ENCODE peak calls at places on chromosome 12, in ten cellular contexts. L, K, B, U, F, Y, O, I, W and D are unnamed samples.

GRCh38 chr12:98869886-98870285 is 224.8 kb downstream of the APAF1 start:
- DNase-seq in L (no peak), K (no peak), B (no peak), U (no peak), F (no peak), Y (no peak), O (no peak), I (no peak), W (no peak), D (no peak)

GRCh38 chr12:86376052-86376451 is 119.9 kb upstream of the MGAT4C start:
- DNase-seq in L (no peak), K (peak), B (peak), U (peak), F (no peak), Y (peak), O (no peak), I (no peak), W (no peak), D (no peak)

GRCh38 chr12:38515912-38516311 is 199.3 kb downstream of the ALG10B start:
- DNase-seq in L (no peak), K (no peak), B (no peak), U (no peak), F (no peak), Y (no peak), O (no peak), I (no peak), W (no peak), D (no peak)

GRCh38 chr12:108756421-108756820 is 25.1 kb upstream of the CORO1C start:
- DNase-seq in L (no peak), K (no peak), B (no peak), U (no peak), F (no peak), Y (no peak), O (no peak), I (no peak), W (no peak), D (no peak)

GRCh38 chr12:106840217-106840616 is 65.7 kb downstream of the RIC8B start:
- DNase-seq in L (no peak), K (peak), B (peak), U (no peak), F (no peak), Y (no peak), O (no peak), I (no peak), W (no peak), D (no peak)

GRCh38 chr12:25155031-25155576 is 39.9 kb downstream of the DNAI7 start:
- DNase-seq in L (no peak), K (peak), B (peak), U (peak), F (no peak), Y (no peak), O (peak), I (no peak), W (no peak), D (no peak)

GRCh38 chr12:116563262-116563661 is 4.1 kb downstream of the MAP1LC3B2 start:
- DNase-seq in L (no peak), K (no peak), B (no peak), U (no peak), F (no peak), Y (no peak), O (no peak), I (no peak), W (no peak), D (no peak)

GRCh38 chr12:42119085-42119633 is 25.5 kb downstream of the GXYLT1 start:
- DNase-seq in L (no peak), K (no peak), B (no peak), U (no peak), F (no peak), Y (no peak), O (peak), I (no peak), W (no peak), D (no peak)

GRCh38 chr12:14880890-14881453 is 4.7 kb downstream of the MGP start:
- DNase-seq in L (no peak), K (no peak), B (no peak), U (no peak), F (no peak), Y (no peak), O (no peak), I (no peak), W (no peak), D (no peak)

GRCh38 chr12:53952871-53953734 is 1.6 kb upstream of the HOXC12 start:
- DNase-seq in L (no peak), K (peak), B (peak), U (peak), F (no peak), Y (no peak), O (no peak), I (no peak), W (no peak), D (no peak)

GRCh38 chr12:106601031-106601430 is 18.2 kb downstream of the RFX4 start:
- DNase-seq in L (no peak), K (peak), B (peak), U (no peak), F (no peak), Y (no peak), O (no peak), I (no peak), W (no peak), D (no peak)

GRCh38 chr12:106051853-106052531 is 86.8 kb downstream of the NUAK1 start:
- DNase-seq in L (no peak), K (no peak), B (no peak), U (no peak), F (no peak), Y (no peak), O (no peak), I (no peak), W (no peak), D (no peak)

GRCh38 chr12:88546851-88547250 is 33.4 kb downstream of the KITLG start:
- DNase-seq in L (no peak), K (no peak), B (no peak), U (no peak), F (no peak), Y (no peak), O (no peak), I (no peak), W (no peak), D (no peak)

GRCh38 chr12:131137009-131137835 is 183.5 kb downstream of the ADGRD1 start:
- DNase-seq in L (no peak), K (no peak), B (no peak), U (no peak), F (no peak), Y (no peak), O (no peak), I (no peak), W (no peak), D (no peak)

GRCh38 chr12:106445981-106446380 is 88.4 kb downstream of the POLR3B start:
- DNase-seq in L (no peak), K (no peak), B (no peak), U (no peak), F (no peak), Y (no peak), O (no peak), I (no peak), W (no peak), D (no peak)

GRCh38 chr12:15928345-15928744 is 17.2 kb downstream of the DERA start:
- DNase-seq in L (no peak), K (no peak), B (no peak), U (no peak), F (no peak), Y (no peak), O (peak), I (no peak), W (no peak), D (no peak)

GRCh38 chr12:47554046-47554653 is 151.7 kb downstream of the RPAP3 start:
- DNase-seq in L (no peak), K (no peak), B (no peak), U (no peak), F (no peak), Y (no peak), O (no peak), I (no peak), W (no peak), D (no peak)

GRCh38 chr12:58161773-58162172 is 220.4 kb downstream of the ATP23 start:
- DNase-seq in L (no peak), K (no peak), B (no peak), U (no peak), F (no peak), Y (no peak), O (no peak), I (no peak), W (no peak), D (no peak)

GRCh38 chr12:11969437-11970154 is 101.1 kb upstream of the BCL2L14 start:
- DNase-seq in L (no peak), K (no peak), B (peak), U (no peak), F (no peak), Y (no peak), O (no peak), I (no peak), W (no peak), D (no peak)

DNA sequence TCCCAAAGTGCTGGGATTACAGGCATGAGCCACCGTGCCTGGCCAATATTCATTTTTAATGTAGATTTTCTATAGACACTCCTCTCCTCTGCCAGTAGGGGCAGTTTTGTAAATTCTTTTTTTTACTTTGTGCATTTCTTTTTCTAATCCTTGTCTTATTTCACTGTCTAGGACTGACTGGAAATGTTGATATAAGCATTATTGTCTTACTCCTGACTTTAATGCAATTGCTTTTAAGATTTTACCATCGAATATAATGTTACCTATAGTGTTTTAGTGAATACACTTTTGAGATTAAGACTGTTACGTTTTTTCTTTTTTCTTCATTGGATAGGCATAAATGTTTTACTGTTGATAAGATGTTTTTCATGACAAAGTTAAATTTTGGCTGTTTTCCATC is 35.4 kb upstream of the EMP1 start:
- DNase-seq in L (no peak), K (no peak), B (no peak), U (no peak), F (no peak), Y (no peak), O (no peak), I (no peak), W (no peak), D (no peak)
- TF ChIP-seq CTCF in L (no peak), K (peak), B (no peak), U (peak), F (peak), Y (peak), O (no peak), I (peak), W (no peak), D (no peak)

DNA sequence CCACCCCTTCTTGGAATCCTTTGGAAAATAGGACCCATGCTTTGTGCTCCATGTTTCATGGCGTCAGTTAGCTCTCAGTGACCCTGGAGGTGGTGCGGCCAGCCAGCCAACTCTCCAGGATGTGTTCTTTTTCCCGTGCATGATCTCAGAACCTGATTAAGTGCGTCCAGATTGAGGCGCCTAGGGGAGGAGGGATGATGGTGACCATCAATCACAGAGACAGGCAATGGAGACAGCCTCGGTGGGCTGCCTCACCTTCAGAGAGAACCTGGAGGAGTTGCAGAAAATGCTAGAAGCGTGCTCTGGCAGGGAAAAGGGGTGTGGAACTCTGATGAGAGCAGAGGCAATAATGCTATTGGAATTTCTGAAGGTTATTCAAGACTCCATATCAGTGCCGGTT is 53.1 kb upstream of the IGF1 start:
- DNase-seq in L (no peak), K (no peak), B (no peak), U (no peak), F (no peak), Y (no peak), O (no peak), I (no peak), W (no peak), D (no peak)
- TF ChIP-seq CTCF in L (no peak), K (no peak), B (no peak), U (no peak), F (no peak), Y (no peak), O (no peak), I (no peak), W (no peak), D (no peak)

GRCh38 chr12:40105515-40106201 is at the start of gene SLC2A13:
- DNase-seq in L (peak), K (peak), B (peak), U (peak), F (peak), Y (peak), O (peak), I (no peak), W (peak), D (peak)
- TF ChIP-seq CTCF in L (no peak), K (no peak), B (no peak), U (no peak), F (no peak), Y (no peak), O (no peak), I (no peak), W (no peak), D (no peak)

GRCh38 chr12:28535216-28535615 is 345.0 kb downstream of the CCDC91 start:
- DNase-seq in L (no peak), K (no peak), B (no peak), U (no peak), F (no peak), Y (no peak), O (no peak), I (no peak), W (no peak), D (no peak)

GRCh38 chr12:28540324-28540714 is 350.1 kb downstream of the CCDC91 start:
- DNase-seq in L (no peak), K (no peak), B (no peak), U (no peak), F (no peak), Y (no peak), O (no peak), I (no peak), W (no peak), D (no peak)

GRCh38 chr12:28537474-28537873 is 347.2 kb downstream of the CCDC91 start:
- DNase-seq in L (no peak), K (no peak), B (no peak), U (no peak), F (no peak), Y (no peak), O (no peak), I (no peak), W (no peak), D (no peak)

GRCh38 chr12:28539691-28540323 is 349.6 kb downstream of the CCDC91 start:
- DNase-seq in L (no peak), K (no peak), B (no peak), U (no peak), F (no peak), Y (no peak), O (no peak), I (no peak), W (no peak), D (no peak)

GRCh38 chr12:28536088-28536487 is 345.8 kb downstream of the CCDC91 start:
- DNase-seq in L (no peak), K (no peak), B (no peak), U (no peak), F (no peak), Y (no peak), O (peak), I (no peak), W (no peak), D (no peak)
- TF ChIP-seq CTCF in L (no peak), K (no peak), B (no peak), U (no peak), F (no peak), Y (no peak), O (peak), I (no peak), W (no peak), D (no peak)

GRCh38 chr12:5898874-5899273 is 46.2 kb downstream of the ANO2 start:
- DNase-seq in L (no peak), K (no peak), B (peak), U (no peak), F (no peak), Y (no peak), O (no peak), I (no peak), W (no peak), D (no peak)
- TF ChIP-seq CTCF in L (no peak), K (no peak), B (peak), U (peak), F (no peak), Y (no peak), O (no peak), I (peak), W (no peak), D (no peak)

GRCh38 chr12:76559277-76560082 is at the start of gene OSBPL8:
- DNase-seq in L (peak), K (peak), B (peak), U (peak), F (peak), Y (peak), O (peak), I (peak), W (peak), D (peak)
- TF ChIP-seq CTCF in L (no peak), K (no peak), B (peak), U (no peak), F (peak), Y (peak), O (peak), I (peak), W (no peak), D (peak)

GRCh38 chr12:115158816-115159215 is 474.8 kb upstream of the TBX3 start:
- DNase-seq in L (no peak), K (no peak), B (no peak), U (no peak), F (no peak), Y (no peak), O (no peak), I (no peak), W (no peak), D (no peak)
- TF ChIP-seq CTCF in L (no peak), K (no peak), B (no peak), U (no peak), F (no peak), Y (no peak), O (no peak), I (no peak), W (no peak), D (no peak)